ENCODE peak calls at places on chromosome 4, in eight cellular contexts. W, D, H, J, F, N, Y and X are unnamed samples.

GRCh38 chr4:147799986-147800555 is 68.2 kb downstream of the ARHGAP10 start:
- DNase-seq in F (peak; percentile 95), D (peak; percentile 34), N (peak; percentile 59), H (no peak), Y (no peak), W (no peak), J (no peak), X (no peak)

GRCh38 chr4:139764192-139764591 is 98.6 kb downstream of the MGST2 start:
- DNase-seq in Y (no peak), D (no peak), W (no peak), J (no peak), N (no peak), H (no peak), F (no peak), X (no peak)

GRCh38 chr4:24853142-24853541 is 57.8 kb downstream of the SOD3 start:
- DNase-seq in F (no peak), H (peak; percentile 22), W (no peak), Y (no peak), N (peak; percentile 64), D (peak; percentile 86), J (no peak), X (no peak)

GRCh38 chr4:148574502-148574901 is 132.3 kb upstream of the NR3C2 start:
- DNase-seq in J (no peak), D (peak; percentile 63), H (no peak), F (no peak), W (peak; percentile 22), Y (no peak), N (peak; percentile 70), X (no peak)

GRCh38 chr4:26709246-26709645 is 125.4 kb downstream of the TBC1D19 start:
- DNase-seq in D (no peak), J (no peak), Y (no peak), N (no peak), F (no peak), W (no peak), H (no peak), X (no peak)

GRCh38 chr4:116899536-116899935 is 185.8 kb downstream of the TRAM1L1 start:
- DNase-seq in W (no peak), F (no peak), H (no peak), D (no peak), J (no peak), N (no peak), Y (no peak), X (no peak)

GRCh38 chr4:114019276-114019971 is 40.0 kb upstream of the ARSJ start:
- DNase-seq in N (no peak), J (no peak), Y (no peak), F (no peak), D (peak; percentile 25), H (peak; percentile 62), W (no peak), X (no peak)

GRCh38 chr4:83217721-83218522 is 66.7 kb downstream of the COQ2 start:
- DNase-seq in N (no peak), H (no peak), W (no peak), D (no peak), F (peak; percentile 97), J (no peak), Y (no peak), X (no peak)

GRCh38 chr4:180434131-180434895 is 1808.9 kb upstream of the TENM3 start:
- DNase-seq in F (no peak), H (no peak), J (no peak), D (no peak), W (no peak), N (no peak), Y (no peak), X (no peak)

GRCh38 chr4:153962311-153963039 is 173.6 kb upstream of the SFRP2 start:
- DNase-seq in N (no peak), W (no peak), J (no peak), H (no peak), D (no peak), F (peak; percentile 25), Y (no peak), X (no peak)

GRCh38 chr4:96162631-96163030 is 322.7 kb downstream of the PDHA2 start:
- DNase-seq in Y (no peak), W (no peak), N (peak; percentile 15), F (no peak), H (peak; percentile 31), D (peak; percentile 69), J (no peak), X (no peak)

GRCh38 chr4:91838181-91838861 is 465.4 kb upstream of the GRID2 start:
- DNase-seq in J (no peak), F (no peak), D (no peak), N (no peak), W (no peak), Y (no peak), H (peak; percentile 60), X (no peak)

GRCh38 chr4:66555301-66555700 is 885.0 kb upstream of the EPHA5 start:
- DNase-seq in D (peak; percentile 91), W (peak; percentile 70), H (peak; percentile 79), Y (no peak), N (peak; percentile 61), J (no peak), F (no peak), X (no peak)

GRCh38 chr4:13642576-13642975 is 15.1 kb upstream of the BOD1L1 start:
- DNase-seq in N (peak; percentile 79), D (peak; percentile 53), F (no peak), Y (no peak), W (peak; percentile 15), J (no peak), H (peak; percentile 66), X (no peak)

GRCh38 chr4:15654556-15655222 is 468 bp downstream of the FBXL5 start:
- DNase-seq in W (peak; percentile 9), Y (no peak), J (no peak), H (peak; percentile 40), D (peak; percentile 41), F (no peak), N (peak; percentile 46), X (no peak)

GRCh38 chr4:152500308-152500707 is 35.6 kb downstream of the FBXW7 start:
- DNase-seq in F (no peak), W (no peak), J (no peak), Y (no peak), D (no peak), N (no peak), H (no peak), X (no peak)

GRCh38 chr4:81084029-81084428 is 53.5 kb downstream of the BMP3 start:
- DNase-seq in W (no peak), H (peak; percentile 64), N (peak; percentile 33), D (peak; percentile 29), F (no peak), J (no peak), Y (no peak), X (no peak)

GRCh38 chr4:138869165-138869564 is 146.4 kb upstream of the NOCT start:
- DNase-seq in Y (no peak), N (no peak), J (no peak), W (no peak), D (no peak), H (no peak), F (no peak), X (no peak)

GRCh38 chr4:47513493-47513892 is 28.4 kb downstream of the ATP10D start:
- DNase-seq in J (no peak), N (no peak), D (no peak), H (no peak), F (no peak), W (no peak), Y (no peak), X (no peak)

GRCh38 chr4:47510036-47510435 is 25.0 kb downstream of the ATP10D start:
- DNase-seq in D (no peak), W (no peak), F (no peak), N (no peak), Y (no peak), H (no peak), J (no peak), X (no peak)

GRCh38 chr4:47505666-47506065 is 20.6 kb downstream of the ATP10D start:
- DNase-seq in H (no peak), D (no peak), F (no peak), W (no peak), Y (no peak), J (no peak), N (no peak), X (peak; percentile 24)

DNA sequence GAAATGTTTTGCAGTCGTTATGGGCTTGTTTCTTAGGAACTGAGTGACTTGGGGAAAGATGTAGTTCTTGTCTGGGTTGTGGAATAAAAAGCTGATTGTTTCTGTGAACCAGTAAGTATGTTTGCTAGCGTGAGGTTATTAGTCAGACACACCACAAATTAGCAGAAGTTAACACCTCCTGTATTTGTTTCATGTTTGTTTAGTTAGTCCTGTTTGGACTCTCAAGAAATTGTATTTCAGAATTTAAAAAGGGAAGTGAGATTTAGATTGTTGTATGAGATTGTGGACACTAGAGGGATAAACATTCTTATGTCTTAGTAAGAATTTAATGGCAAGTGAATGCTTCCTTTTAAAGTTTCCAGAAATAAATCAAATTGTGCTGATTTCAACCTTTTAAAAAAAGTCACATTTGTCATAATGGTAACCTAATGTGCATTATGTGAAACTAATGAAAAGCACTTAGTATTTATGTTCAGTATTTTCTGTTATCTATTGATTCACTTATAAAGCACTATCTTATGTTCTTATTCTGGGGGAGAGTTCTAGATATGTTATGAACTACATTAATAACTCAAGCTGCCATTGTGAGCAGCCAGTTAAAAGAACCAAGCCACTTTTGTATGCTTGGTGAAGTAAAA is 25.6 kb downstream of the ATP10D start:
- DNase-seq in J (no peak), D (peak; percentile 33), N (peak; percentile 57), Y (no peak), H (peak; percentile 45), W (peak; percentile 23), F (peak; percentile 82), X (no peak)
- TF ChIP-seq CTCF in J (no peak), D (no peak), N (peak; percentile 34), Y (no peak), H (peak; percentile 32), W (peak; percentile 73), F (no peak), X (peak; percentile 25)

GRCh38 chr4:74625981-74626380 is 168.3 kb downstream of the BTC start:
- DNase-seq in Y (no peak), J (no peak), H (no peak), N (no peak), D (no peak), W (no peak), F (no peak), X (no peak)
- TF ChIP-seq CTCF in Y (no peak), J (no peak), H (no peak), N (no peak), D (no peak), W (no peak), F (no peak), X (no peak)

DNA sequence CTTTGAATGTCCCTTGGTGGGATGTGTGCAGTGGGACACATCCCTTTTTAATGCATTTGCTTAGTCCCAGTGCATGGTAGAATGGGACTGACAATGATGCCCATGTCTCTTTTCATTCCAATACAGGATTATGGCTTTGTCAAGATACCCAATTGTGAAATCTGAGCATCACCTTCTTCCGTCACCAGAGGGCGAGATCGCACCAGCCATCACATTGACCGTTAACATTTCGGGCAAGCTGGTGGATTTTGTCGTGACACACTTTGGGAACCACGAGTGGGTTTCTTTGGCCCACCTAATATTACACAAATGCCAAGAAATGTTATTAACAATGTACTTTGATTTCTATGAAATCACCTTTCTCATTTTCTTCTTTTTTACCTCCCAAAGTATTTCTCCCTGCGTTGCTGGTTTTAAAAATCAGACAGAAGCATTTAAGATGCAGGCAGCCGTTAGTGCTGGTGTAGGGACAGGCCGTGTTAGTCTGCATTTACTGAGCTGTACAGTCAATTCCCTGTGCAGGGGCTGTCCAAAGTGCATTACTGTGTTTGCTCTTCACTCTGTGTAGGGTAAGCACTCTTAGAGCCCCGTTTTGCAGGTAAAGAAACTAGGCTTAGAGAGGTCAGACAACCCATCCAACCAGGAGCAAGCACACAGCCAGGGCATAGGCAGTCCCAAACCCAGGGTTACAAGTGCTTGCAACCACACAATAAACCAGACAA is 46.5 kb downstream of the CWH43 start:
- DNase-seq in W (no peak), J (no peak), D (no peak), F (peak; percentile 30), H (peak; percentile 0), Y (peak; percentile 28), N (peak; percentile 9), X (no peak)
- TF ChIP-seq CTCF in W (peak; percentile 77), J (no peak), D (peak; percentile 45), F (peak; percentile 48), H (peak; percentile 10), Y (peak; percentile 61), N (peak; percentile 51), X (peak; percentile 27)

GRCh38 chr4:143207555-143207954 is 22.8 kb downstream of the USP38 start:
- DNase-seq in W (peak; percentile 31), H (peak; percentile 45), Y (no peak), N (peak; percentile 17), F (no peak), J (no peak), D (peak; percentile 10), X (no peak)
- TF ChIP-seq CTCF in W (peak; percentile 68), H (peak; percentile 39), Y (no peak), N (peak; percentile 31), F (no peak), J (no peak), D (peak; percentile 39), X (peak; percentile 36)